ENCODE peak calls at places on chromosomes 7 and 10, in ten cellular contexts. P, D, G, Z, C, H, W, Y, V and J are unnamed samples.

GRCh38 chr10:123266981-123267380 is 112.8 kb downstream of the BUB3 start:
- DNase-seq in P (no peak), D (no peak), G (no peak), Z (no peak), C (no peak), H (no peak), W (no peak), Y (no peak), V (no peak), J (no peak)

GRCh38 chr10:102408081-102408727 is 10.4 kb downstream of the PSD start:
- DNase-seq in P (no peak), D (no peak), G (no peak), Z (no peak), C (no peak), H (no peak), W (no peak), Y (peak; percentile 79), V (no peak), J (no peak)

GRCh38 chr7:1313591-1313990 is 80.9 kb downstream of the UNCX start:
- DNase-seq in P (no peak), D (no peak), G (no peak), Z (no peak), C (no peak), H (peak; percentile 29), W (peak; percentile 3), Y (no peak), V (no peak), J (no peak)

GRCh38 chr10:69819713-69820506 is 18.2 kb downstream of the COL13A1 start:
- DNase-seq in P (no peak), D (no peak), G (no peak), Z (no peak), C (no peak), H (no peak), W (no peak), Y (no peak), V (no peak), J (no peak)

GRCh38 chr7:128805225-128805624 is 13.5 kb downstream of the CCDC136 start:
- DNase-seq in P (no peak), D (no peak), G (no peak), Z (no peak), C (no peak), H (no peak), W (no peak), Y (no peak), V (no peak), J (no peak)

GRCh38 chr10:3106908-3107425 is 39.6 kb downstream of the PFKP start:
- DNase-seq in P (no peak), D (no peak), G (no peak), Z (no peak), C (no peak), H (no peak), W (no peak), Y (no peak), V (no peak), J (no peak)

GRCh38 chr10:108072466-108072865 is 908.0 kb upstream of the SORCS1 start:
- DNase-seq in P (no peak), D (no peak), G (no peak), Z (no peak), C (no peak), H (no peak), W (no peak), Y (no peak), V (no peak), J (no peak)

GRCh38 chr7:95478139-95479037 is 7.4 kb upstream of the ASB4 start:
- DNase-seq in P (no peak), D (peak; percentile 46), G (peak; percentile 34), Z (no peak), C (no peak), H (no peak), W (no peak), Y (no peak), V (no peak), J (peak; percentile 87)

GRCh38 chr7:109343662-109344061 is 774.0 kb downstream of the DNAJB9 start:
- DNase-seq in P (no peak), D (no peak), G (no peak), Z (no peak), C (no peak), H (no peak), W (no peak), Y (no peak), V (no peak), J (no peak)

GRCh38 chr10:97408496-97408992 is 7.4 kb upstream of the RRP12 start:
- DNase-seq in P (no peak), D (no peak), G (no peak), Z (no peak), C (peak; percentile 56), H (no peak), W (no peak), Y (no peak), V (no peak), J (no peak)

GRCh38 chr7:90761584-90761983 is 165.5 kb downstream of the CDK14 start:
- DNase-seq in P (no peak), D (no peak), G (no peak), Z (no peak), C (no peak), H (no peak), W (no peak), Y (no peak), V (no peak), J (no peak)

GRCh38 chr7:128123291-128124037 is 92.2 kb upstream of the LRRC4 start:
- DNase-seq in P (no peak), D (no peak), G (peak; percentile 71), Z (no peak), C (no peak), H (peak; percentile 38), W (no peak), Y (no peak), V (no peak), J (no peak)

GRCh38 chr7:632831-633210 is 93.7 kb upstream of the DNAAF5 start:
- DNase-seq in P (no peak), D (no peak), G (no peak), Z (no peak), C (no peak), H (peak; percentile 63), W (no peak), Y (no peak), V (no peak), J (no peak)

GRCh38 chr10:17406036-17406834 is 48.2 kb downstream of the ST8SIA6 start:
- DNase-seq in P (no peak), D (peak; percentile 51), G (no peak), Z (no peak), C (no peak), H (no peak), W (no peak), Y (no peak), V (no peak), J (no peak)

GRCh38 chr7:37311282-37311868 is 137.3 kb downstream of the ELMO1 start:
- DNase-seq in P (no peak), D (no peak), G (no peak), Z (no peak), C (peak; percentile 87), H (peak; percentile 81), W (no peak), Y (no peak), V (no peak), J (no peak)

DNA sequence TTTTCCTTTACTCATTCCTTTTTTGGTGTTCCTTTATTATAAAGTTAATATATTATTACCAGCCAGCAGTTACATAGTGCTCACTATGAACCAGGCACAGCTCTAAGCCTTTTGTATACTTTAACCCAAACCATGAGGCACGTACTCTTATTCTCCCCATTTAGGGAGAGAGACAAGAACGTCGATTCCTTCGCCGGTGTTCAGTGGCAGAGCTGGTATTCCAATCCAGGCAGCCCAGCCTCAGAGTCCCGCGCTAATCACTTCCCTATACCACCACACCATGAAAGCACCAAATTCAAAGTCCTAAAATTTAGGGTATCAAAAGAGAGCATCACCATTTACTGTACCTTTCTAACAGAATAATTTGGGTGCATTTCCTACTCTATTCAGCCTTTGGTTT is 218.5 kb upstream of the KLF14 start:
- DNase-seq in P (no peak), D (peak; percentile 71), G (no peak), Z (no peak), C (no peak), H (no peak), W (no peak), Y (no peak), V (no peak), J (no peak)
- H3K36me3 ChIP-seq in P (no peaks in the 10 kb centered on the region), D (peaks cover 12% of the 10 kb centered on the region), G (no peaks in the 10 kb centered on the region), Z (no peaks in the 10 kb centered on the region), C (no peaks in the 10 kb centered on the region), H (no peaks in the 10 kb centered on the region), W (peaks cover 17% of the 10 kb centered on the region), Y (no peaks in the 10 kb centered on the region), V (no peaks in the 10 kb centered on the region), J (peaks cover 69% of the 10 kb centered on the region)

DNA sequence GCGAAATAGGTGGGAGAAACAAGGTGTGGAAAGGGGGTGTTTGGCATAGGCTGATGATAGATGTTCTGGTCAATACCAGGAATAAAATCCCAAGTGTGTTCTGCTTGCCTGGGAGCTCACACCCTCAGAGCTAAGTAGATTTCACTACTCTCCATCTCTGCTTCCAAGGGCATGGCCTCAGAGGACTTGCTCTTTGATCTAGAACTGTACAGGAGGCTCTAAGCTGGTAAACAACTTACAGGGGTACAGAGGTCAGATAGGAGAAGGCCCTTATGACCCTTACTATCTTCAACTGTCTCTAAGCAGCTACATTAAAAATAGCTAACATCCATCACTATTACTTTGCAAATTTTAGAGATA is 221.5 kb upstream of the KLF14 start:
- DNase-seq in P (no peak), D (no peak), G (no peak), Z (no peak), C (no peak), H (no peak), W (no peak), Y (no peak), V (no peak), J (no peak)
- H3K36me3 ChIP-seq in P (no peaks in the 10 kb centered on the region), D (peaks cover 19% of the 10 kb centered on the region), G (no peaks in the 10 kb centered on the region), Z (no peaks in the 10 kb centered on the region), C (no peaks in the 10 kb centered on the region), H (no peaks in the 10 kb centered on the region), W (peaks cover 28% of the 10 kb centered on the region), Y (no peaks in the 10 kb centered on the region), V (no peaks in the 10 kb centered on the region), J (peaks cover 76% of the 10 kb centered on the region)

DNA sequence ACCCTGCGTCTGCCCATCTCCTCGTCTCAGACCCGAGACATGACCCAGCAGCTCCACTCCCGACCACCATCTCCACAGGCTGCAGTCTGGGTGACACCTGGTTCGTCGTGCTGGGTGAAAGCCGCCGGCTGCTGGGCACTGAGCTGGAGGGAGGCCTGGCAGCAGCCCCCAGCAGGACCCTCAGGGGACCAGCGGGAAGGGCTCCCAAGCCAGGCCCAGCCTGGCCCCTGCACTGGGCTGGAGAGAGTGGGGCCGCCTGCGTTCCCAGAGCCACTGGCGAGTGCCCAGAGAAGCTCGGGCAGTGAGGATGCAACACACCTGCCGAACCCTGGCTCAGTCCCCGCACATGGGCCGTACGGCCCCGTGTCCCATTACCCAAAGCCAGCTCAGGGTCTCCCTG is 21.3 kb downstream of the CFAP46 start:
- DNase-seq in P (no peak), D (no peak), G (no peak), Z (no peak), C (no peak), H (peak; percentile 69), W (no peak), Y (no peak), V (no peak), J (no peak)
- H3K36me3 ChIP-seq in P (no peaks in the 10 kb centered on the region), D (no peaks in the 10 kb centered on the region), G (no peaks in the 10 kb centered on the region), Z (no peaks in the 10 kb centered on the region), C (no peaks in the 10 kb centered on the region), H (no peaks in the 10 kb centered on the region), W (no peaks in the 10 kb centered on the region), Y (no peaks in the 10 kb centered on the region), V (no peaks in the 10 kb centered on the region), J (no peaks in the 10 kb centered on the region)

DNA sequence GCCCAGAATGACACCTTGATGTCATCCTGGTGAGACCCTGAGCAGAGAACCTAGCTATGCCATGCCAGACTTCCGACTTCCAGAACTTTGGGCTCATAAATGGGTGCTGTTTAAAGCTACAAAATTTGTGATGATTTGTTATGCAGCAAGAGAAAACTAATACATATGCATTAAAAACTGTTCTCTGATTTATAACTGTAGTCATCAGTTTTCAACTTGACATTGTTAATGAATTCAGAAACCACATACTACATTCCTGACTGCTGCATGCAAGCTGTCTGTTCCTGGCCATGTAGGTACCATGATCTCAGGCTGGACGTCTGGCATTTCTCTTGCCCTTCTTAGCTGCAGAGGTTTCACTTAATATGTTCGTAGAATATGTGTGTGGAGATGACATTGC is 28.4 kb downstream of the MKX start:
- DNase-seq in P (no peak), D (no peak), G (no peak), Z (no peak), C (no peak), H (no peak), W (no peak), Y (no peak), V (no peak), J (no peak)
- H3K36me3 ChIP-seq in P (no peaks in the 10 kb centered on the region), D (no peaks in the 10 kb centered on the region), G (no peaks in the 10 kb centered on the region), Z (no peaks in the 10 kb centered on the region), C (no peaks in the 10 kb centered on the region), H (no peaks in the 10 kb centered on the region), W (no peaks in the 10 kb centered on the region), Y (no peaks in the 10 kb centered on the region), V (no peaks in the 10 kb centered on the region), J (no peaks in the 10 kb centered on the region)